ENCODE peak calls at places on chromosomes 16 and 17, in nine cellular contexts. One of them, this sample, is unnamed.

GRCh38 chr16:3022208-3022696 is 1.5 kb downstream of the HCFC1R1 start:
- DNase-seq in activated CD8-positive, alpha-beta T cell treated with anti-CD3 and anti-CD28 coated beads for 36 hours: peak
- DNase-seq in T-helper 1 cell: peak
- DNase-seq in H54: peak
- DNase-seq in nephron progenitor cell: peak
- DNase-seq in fibroblast of the aortic adventitia: peak
- DNase-seq in NCI-H1417: no peak
- DNase-seq in T-helper 9 cell: peak
- DNase-seq in stimulated activated naive CD8-positive, alpha-beta T cell treated with anti-CD3 and anti-CD28 coated beads, Interleukin-15, Interleukin-2, amounts not matched to agents 100 U/mL and 50 U/mL, for 24 hours: peak
- DNase-seq in this sample: peak

GRCh38 chr17:10290046-10290445 is 82.8 kb downstream of the MYH13 start:
- DNase-seq in activated CD8-positive, alpha-beta T cell treated with anti-CD3 and anti-CD28 coated beads for 36 hours: no peak
- DNase-seq in T-helper 1 cell: no peak
- DNase-seq in H54: no peak
- DNase-seq in nephron progenitor cell: no peak
- DNase-seq in fibroblast of the aortic adventitia: peak
- DNase-seq in NCI-H1417: no peak
- DNase-seq in T-helper 9 cell: no peak
- DNase-seq in stimulated activated naive CD8-positive, alpha-beta T cell treated with anti-CD3 and anti-CD28 coated beads, Interleukin-15, Interleukin-2, amounts not matched to agents 100 U/mL and 50 U/mL, for 24 hours: no peak
- DNase-seq in this sample: no peak

GRCh38 chr17:9217151-9218067 is 196.1 kb downstream of the NTN1 start:
- DNase-seq in activated CD8-positive, alpha-beta T cell treated with anti-CD3 and anti-CD28 coated beads for 36 hours: no peak
- DNase-seq in T-helper 1 cell: no peak
- DNase-seq in H54: no peak
- DNase-seq in nephron progenitor cell: no peak
- DNase-seq in fibroblast of the aortic adventitia: peak
- DNase-seq in NCI-H1417: no peak
- DNase-seq in T-helper 9 cell: no peak
- DNase-seq in stimulated activated naive CD8-positive, alpha-beta T cell treated with anti-CD3 and anti-CD28 coated beads, Interleukin-15, Interleukin-2, amounts not matched to agents 100 U/mL and 50 U/mL, for 24 hours: no peak
- DNase-seq in this sample: no peak

GRCh38 chr16:23351360-23351759 is 49.3 kb downstream of the SCNN1B start:
- DNase-seq in activated CD8-positive, alpha-beta T cell treated with anti-CD3 and anti-CD28 coated beads for 36 hours: no peak
- DNase-seq in T-helper 1 cell: no peak
- DNase-seq in H54: no peak
- DNase-seq in nephron progenitor cell: no peak
- DNase-seq in fibroblast of the aortic adventitia: no peak
- DNase-seq in NCI-H1417: no peak
- DNase-seq in T-helper 9 cell: no peak
- DNase-seq in stimulated activated naive CD8-positive, alpha-beta T cell treated with anti-CD3 and anti-CD28 coated beads, Interleukin-15, Interleukin-2, amounts not matched to agents 100 U/mL and 50 U/mL, for 24 hours: no peak
- DNase-seq in this sample: no peak

GRCh38 chr17:29086628-29087332 is 43.8 kb downstream of the PIPOX start:
- DNase-seq in activated CD8-positive, alpha-beta T cell treated with anti-CD3 and anti-CD28 coated beads for 36 hours: no peak
- DNase-seq in T-helper 1 cell: no peak
- DNase-seq in H54: no peak
- DNase-seq in nephron progenitor cell: no peak
- DNase-seq in fibroblast of the aortic adventitia: no peak
- DNase-seq in NCI-H1417: no peak
- DNase-seq in T-helper 9 cell: no peak
- DNase-seq in stimulated activated naive CD8-positive, alpha-beta T cell treated with anti-CD3 and anti-CD28 coated beads, Interleukin-15, Interleukin-2, amounts not matched to agents 100 U/mL and 50 U/mL, for 24 hours: no peak
- DNase-seq in this sample: no peak

GRCh38 chr17:17698869-17699351 is 17.7 kb downstream of the RAI1 start:
- DNase-seq in activated CD8-positive, alpha-beta T cell treated with anti-CD3 and anti-CD28 coated beads for 36 hours: no peak
- DNase-seq in T-helper 1 cell: no peak
- DNase-seq in H54: peak
- DNase-seq in nephron progenitor cell: peak
- DNase-seq in fibroblast of the aortic adventitia: no peak
- DNase-seq in NCI-H1417: peak
- DNase-seq in T-helper 9 cell: no peak
- DNase-seq in stimulated activated naive CD8-positive, alpha-beta T cell treated with anti-CD3 and anti-CD28 coated beads, Interleukin-15, Interleukin-2, amounts not matched to agents 100 U/mL and 50 U/mL, for 24 hours: no peak
- DNase-seq in this sample: no peak

GRCh38 chr16:22329199-22329695 is 32.0 kb downstream of the POLR3E start:
- DNase-seq in activated CD8-positive, alpha-beta T cell treated with anti-CD3 and anti-CD28 coated beads for 36 hours: no peak
- DNase-seq in T-helper 1 cell: no peak
- DNase-seq in H54: no peak
- DNase-seq in nephron progenitor cell: no peak
- DNase-seq in fibroblast of the aortic adventitia: no peak
- DNase-seq in NCI-H1417: no peak
- DNase-seq in T-helper 9 cell: no peak
- DNase-seq in stimulated activated naive CD8-positive, alpha-beta T cell treated with anti-CD3 and anti-CD28 coated beads, Interleukin-15, Interleukin-2, amounts not matched to agents 100 U/mL and 50 U/mL, for 24 hours: no peak
- DNase-seq in this sample: peak

GRCh38 chr16:3012828-3013420 is at the start of gene CLDN9:
- DNase-seq in activated CD8-positive, alpha-beta T cell treated with anti-CD3 and anti-CD28 coated beads for 36 hours: no peak
- DNase-seq in T-helper 1 cell: no peak
- DNase-seq in H54: peak
- DNase-seq in nephron progenitor cell: no peak
- DNase-seq in fibroblast of the aortic adventitia: no peak
- DNase-seq in NCI-H1417: peak
- DNase-seq in T-helper 9 cell: no peak
- DNase-seq in stimulated activated naive CD8-positive, alpha-beta T cell treated with anti-CD3 and anti-CD28 coated beads, Interleukin-15, Interleukin-2, amounts not matched to agents 100 U/mL and 50 U/mL, for 24 hours: no peak
- DNase-seq in this sample: no peak

GRCh38 chr16:30839523-30840227 is 52.7 kb upstream of the ZNF629 start:
- DNase-seq in activated CD8-positive, alpha-beta T cell treated with anti-CD3 and anti-CD28 coated beads for 36 hours: no peak
- DNase-seq in T-helper 1 cell: no peak
- DNase-seq in H54: no peak
- DNase-seq in nephron progenitor cell: no peak
- DNase-seq in fibroblast of the aortic adventitia: peak
- DNase-seq in NCI-H1417: no peak
- DNase-seq in T-helper 9 cell: no peak
- DNase-seq in stimulated activated naive CD8-positive, alpha-beta T cell treated with anti-CD3 and anti-CD28 coated beads, Interleukin-15, Interleukin-2, amounts not matched to agents 100 U/mL and 50 U/mL, for 24 hours: no peak
- DNase-seq in this sample: no peak

GRCh38 chr16:4140652-4141051 is 24.4 kb upstream of the ADCY9 start:
- DNase-seq in activated CD8-positive, alpha-beta T cell treated with anti-CD3 and anti-CD28 coated beads for 36 hours: no peak
- DNase-seq in T-helper 1 cell: no peak
- DNase-seq in H54: no peak
- DNase-seq in nephron progenitor cell: no peak
- DNase-seq in fibroblast of the aortic adventitia: peak
- DNase-seq in NCI-H1417: peak
- DNase-seq in T-helper 9 cell: no peak
- DNase-seq in stimulated activated naive CD8-positive, alpha-beta T cell treated with anti-CD3 and anti-CD28 coated beads, Interleukin-15, Interleukin-2, amounts not matched to agents 100 U/mL and 50 U/mL, for 24 hours: no peak
- DNase-seq in this sample: no peak

GRCh38 chr17:55421179-55421934 is at the start of gene MMD:
- DNase-seq in activated CD8-positive, alpha-beta T cell treated with anti-CD3 and anti-CD28 coated beads for 36 hours: peak
- DNase-seq in T-helper 1 cell: no peak
- DNase-seq in H54: peak
- DNase-seq in nephron progenitor cell: peak
- DNase-seq in fibroblast of the aortic adventitia: no peak
- DNase-seq in NCI-H1417: peak
- DNase-seq in T-helper 9 cell: peak
- DNase-seq in stimulated activated naive CD8-positive, alpha-beta T cell treated with anti-CD3 and anti-CD28 coated beads, Interleukin-15, Interleukin-2, amounts not matched to agents 100 U/mL and 50 U/mL, for 24 hours: no peak
- DNase-seq in this sample: no peak

GRCh38 chr17:66548659-66549311 is 246.4 kb downstream of the PRKCA start:
- DNase-seq in activated CD8-positive, alpha-beta T cell treated with anti-CD3 and anti-CD28 coated beads for 36 hours: no peak
- DNase-seq in T-helper 1 cell: no peak
- DNase-seq in H54: no peak
- DNase-seq in nephron progenitor cell: no peak
- DNase-seq in fibroblast of the aortic adventitia: no peak
- DNase-seq in NCI-H1417: no peak
- DNase-seq in T-helper 9 cell: no peak
- DNase-seq in stimulated activated naive CD8-positive, alpha-beta T cell treated with anti-CD3 and anti-CD28 coated beads, Interleukin-15, Interleukin-2, amounts not matched to agents 100 U/mL and 50 U/mL, for 24 hours: no peak
- DNase-seq in this sample: no peak

This sample was measured in stimulated activated CD8-positive, alpha-beta memory T cell treated with anti-CD3 and anti-CD28 coated beads, Interleukin-4, amount 100 ng/mL, for 48 hours.